ENCODE peak calls at places on chromosomes 5 and 9, in eight cellular contexts. Q is HepG2, Z is Panc1, V is GM12878, A is HCT116, H is HL-60, Y is sigmoid colon, K is spleen. U is an unnamed sample.

GRCh38 chr9:108543251-108543768 is 312.5 kb downstream of the ACTL7B start:
- DNase-seq in H (no peak), Y (no peak), Z (no peak), V (no peak), A (no peak), K (no peak), Q (no peak), U (no peak)

GRCh38 chr9:123084256-123084655 is 50.8 kb downstream of the GPR21 start:
- DNase-seq in K (no peak), Y (no peak), Q (no peak), A (no peak), H (no peak), V (no peak), Z (no peak), U (no peak)

GRCh38 chr9:134057311-134057665 is 10.5 kb downstream of the BRD3 start:
- DNase-seq in K (peak; percentile 63), Y (no peak), Z (no peak), A (no peak), V (no peak), Q (no peak), H (no peak), U (no peak)

GRCh38 chr5:150573216-150573615 is 65.3 kb downstream of the NDST1 start:
- DNase-seq in A (no peak), Z (no peak), K (no peak), H (no peak), V (no peak), Q (no peak), Y (peak; percentile 10), U (no peak)

GRCh38 chr9:113488490-113488889 is 25.0 kb downstream of the RGS3 start:
- DNase-seq in H (no peak), V (no peak), A (no peak), Q (no peak), Y (peak; percentile 69), K (no peak), Z (no peak), U (no peak)

GRCh38 chr5:88734983-88735382 is 148.0 kb downstream of the MEF2C start:
- DNase-seq in K (no peak), A (no peak), Y (no peak), Z (no peak), H (no peak), Q (no peak), V (peak; percentile 50), U (peak; percentile 13)

GRCh38 chr5:10421841-10422691 is 19.6 kb upstream of the ROPN1L start:
- DNase-seq in Y (no peak), H (peak; percentile 92), Q (no peak), V (no peak), A (no peak), Z (no peak), K (no peak), U (peak; percentile 82)

GRCh38 chr9:131621551-131622321 is 76.4 kb downstream of the PRRT1B start:
- DNase-seq in Y (no peak), A (no peak), Z (no peak), V (peak; percentile 73), H (peak; percentile 91), K (peak; percentile 82), Q (no peak), U (no peak)

GRCh38 chr5:135445306-135445940 is 1.7 kb downstream of the DCANP1 start:
- DNase-seq in H (no peak), K (no peak), Y (peak; percentile 48), Z (no peak), A (no peak), Q (no peak), V (no peak), U (no peak)

GRCh38 chr9:6498982-6499381 is 86.0 kb downstream of the UHRF2 start:
- DNase-seq in H (no peak), V (no peak), Y (no peak), A (no peak), Q (no peak), Z (no peak), K (no peak), U (no peak)

GRCh38 chr5:6108981-6109595 is 269.3 kb downstream of the MED10 start:
- DNase-seq in A (no peak), Q (no peak), V (no peak), K (no peak), Z (no peak), Y (no peak), H (no peak), U (no peak)

GRCh38 chr5:150286820-150287219 is 2.8 kb downstream of the CAMK2A start:
- DNase-seq in Z (no peak), Y (no peak), Q (peak; percentile 73), V (no peak), K (peak; percentile 40), A (peak; percentile 35), H (no peak), U (no peak)

GRCh38 chr9:97763884-97764283 is 66.7 kb upstream of the XPA start:
- DNase-seq in Y (no peak), Z (no peak), A (no peak), Q (no peak), H (no peak), V (no peak), K (no peak), U (no peak)

GRCh38 chr5:138655530-138656245 is 80.5 kb upstream of the HSPA9 start:
- DNase-seq in Q (peak; percentile 27), Z (no peak), H (no peak), V (no peak), Y (peak; percentile 75), K (no peak), A (no peak), U (peak; percentile 67)

GRCh38 chr5:180179399-180180197 is 29.4 kb downstream of the RASGEF1C start:
- DNase-seq in H (no peak), Q (no peak), Z (no peak), Y (no peak), A (no peak), K (peak; percentile 47), V (no peak), U (no peak)

GRCh38 chr5:39080597-39081204 is 6.5 kb upstream of the RICTOR start:
- DNase-seq in Q (peak; percentile 56), H (peak; percentile 61), Y (peak; percentile 81), A (peak; percentile 60), Z (no peak), K (no peak), V (no peak), U (peak; percentile 73)

GRCh38 chr5:606061-606460 is 6.1 kb upstream of the CEP72 start:
- DNase-seq in H (no peak), K (peak; percentile 68), V (no peak), Z (no peak), Y (peak; percentile 47), Q (no peak), A (no peak), U (no peak)

GRCh38 chr9:91567642-91568274 is 144.1 kb upstream of the NFIL3 start:
- DNase-seq in K (no peak), Y (no peak), V (no peak), H (no peak), Z (no peak), Q (no peak), A (no peak), U (no peak)

GRCh38 chr5:30040483-30041116 is 1152.9 kb upstream of the CDH6 start:
- DNase-seq in H (peak; percentile 46), Q (peak; percentile 69), K (no peak), Y (no peak), V (no peak), A (peak; percentile 15), Z (peak; percentile 65), U (no peak)

GRCh38 chr5:120055858-120056257 is 408.2 kb upstream of the PRR16 start:
- DNase-seq in H (no peak), A (peak; percentile 4), V (no peak), K (no peak), Z (no peak), Q (no peak), Y (no peak), U (peak; percentile 17)

GRCh38 chr9:8188720-8189407 is 389.3 kb upstream of the DMAC1 start:
- DNase-seq in V (no peak), K (no peak), Z (no peak), H (no peak), Q (no peak), Y (no peak), A (no peak), U (no peak)

GRCh38 chr9:127651697-127652610 is 39.9 kb downstream of the STXBP1 start:
- DNase-seq in K (no peak), Y (no peak), Q (no peak), A (no peak), Z (no peak), H (no peak), V (no peak), U (no peak)

GRCh38 chr5:4275232-4275631 is 679.6 kb downstream of the IRX1 start:
- DNase-seq in K (no peak), H (no peak), Q (no peak), V (no peak), A (no peak), Y (no peak), Z (no peak), U (no peak)

GRCh38 chr5:15573594-15573993 is 73.6 kb downstream of the FBXL7 start:
- DNase-seq in K (no peak), V (no peak), A (no peak), Y (no peak), Q (no peak), Z (no peak), H (no peak), U (peak; percentile 70)

GRCh38 chr5:81188962-81189361 is 44.2 kb upstream of the CKMT2 start:
- DNase-seq in K (no peak), H (no peak), V (no peak), Q (no peak), Z (no peak), A (no peak), Y (no peak), U (no peak)

DNA sequence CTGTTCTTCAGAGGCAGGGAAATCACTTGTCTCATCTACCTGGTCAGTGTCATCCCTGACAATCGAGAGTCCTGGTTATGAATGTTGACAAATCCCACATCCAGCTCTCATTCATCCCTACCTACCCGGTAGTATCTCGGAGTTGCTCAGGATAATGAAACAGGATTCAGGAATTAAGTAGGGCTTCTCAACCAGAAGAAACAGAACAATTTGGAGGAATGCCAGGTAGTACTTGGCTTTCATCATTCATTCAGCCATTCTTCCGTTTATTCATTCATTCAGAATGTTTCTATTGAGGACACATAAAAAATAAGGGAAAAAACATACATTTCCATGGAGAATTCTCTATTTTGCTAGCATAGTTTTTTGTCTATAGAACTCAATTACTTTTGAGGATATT is 195.0 kb downstream of the ARHGEF28 start:
- DNase-seq in H (no peak), K (no peak), Y (no peak), V (no peak), Z (no peak), Q (no peak), A (no peak), U (peak; percentile 22)
- H3K27ac ChIP-seq in H (no peak overlapping the region), K (no peak overlapping the region), Y (no peak overlapping the region), V (no peak overlapping the region), Z (no peak overlapping the region), Q (peak overlapping the region; percentile 83), A (no peak overlapping the region), U (no peak overlapping the region)

GRCh38 chr5:123997354-123998215 is 485.6 kb downstream of the CSNK1G3 start:
- DNase-seq in K (no peak), A (no peak), Q (no peak), V (no peak), H (no peak), Y (no peak), Z (no peak), U (no peak)
- TF ChIP-seq POLR2AphosphoS5 in K (no peak), A (no peak), Q (no peak), V (no peak), H (no peak), Y (no peak), Z (no peak), U (no peak)

GRCh38 chr9:94030318-94031179 is 53.7 kb upstream of the PTPDC1 start:
- DNase-seq in Z (no peak), Q (peak; percentile 77), A (peak; percentile 56), Y (peak; percentile 92), V (peak; percentile 26), K (peak; percentile 95), H (peak; percentile 86), U (peak; percentile 88)
- H3K27ac ChIP-seq in Z (peak overlapping the region; percentile 91), Q (peak overlapping the region; percentile 86), A (peak overlapping the region; percentile 68), Y (peak overlapping the region; percentile 88), V (peak overlapping the region; percentile 51), K (peak overlapping the region; percentile 79), H (peak overlapping the region; percentile 77), U (peak overlapping the region; percentile 54)

GRCh38 chr9:135275163-135275925 is 187.9 kb downstream of the OLFM1 start:
- DNase-seq in K (no peak), Z (no peak), Q (no peak), A (no peak), V (no peak), Y (no peak), H (no peak), U (no peak)
- TF ChIP-seq POLR2AphosphoS5 in K (no peak), Z (no peak), Q (no peak), A (no peak), V (no peak), Y (no peak), H (no peak), U (no peak)

U was measured in endothelial cell of umbilical vein.